ENCODE peak calls at places on chromosome 16, in five cellular contexts. H is transverse colon, G is IMR-90, I is body of pancreas, C is heart left ventricle. L is an unnamed sample.

GRCh38 chr16:27123795-27124194 is 57.1 kb downstream of the C16orf82 start:
- DNase-seq in H (no peak), C (no peak), G (peak; percentile 7), I (no peak), L (no peak)

GRCh38 chr16:14303654-14304394 is 232.7 kb downstream of the MRTFB start:
- DNase-seq in C (no peak), H (peak; percentile 27), G (no peak), I (peak; percentile 54), L (no peak)

GRCh38 chr16:46896314-46896968 is 12.3 kb downstream of the GPT2 start:
- DNase-seq in I (peak; percentile 38), G (peak; percentile 29), H (no peak), C (peak; percentile 53), L (no peak)

GRCh38 chr16:66030036-66030435 is 336.5 kb upstream of the CDH5 start:
- DNase-seq in H (no peak), G (peak; percentile 85), C (no peak), I (no peak), L (no peak)

GRCh38 chr16:84929421-84930297 is 81.7 kb downstream of the ZDHHC7 start:
- DNase-seq in G (no peak), I (peak; percentile 36), C (no peak), H (no peak), L (no peak)

GRCh38 chr16:4261557-4262172 is 11.2 kb downstream of the TFAP4 start:
- DNase-seq in G (peak; percentile 16), I (peak; percentile 19), H (peak; percentile 24), C (no peak), L (no peak)

GRCh38 chr16:2838928-2839327 is 8.8 kb downstream of the ZG16B start:
- DNase-seq in G (peak; percentile 89), I (peak; percentile 80), H (peak; percentile 69), C (peak; percentile 34), L (no peak)

GRCh38 chr16:68289621-68290329 is 21.0 kb downstream of the SLC7A6OS start:
- DNase-seq in I (no peak), C (no peak), H (no peak), G (no peak), L (no peak)

DNA sequence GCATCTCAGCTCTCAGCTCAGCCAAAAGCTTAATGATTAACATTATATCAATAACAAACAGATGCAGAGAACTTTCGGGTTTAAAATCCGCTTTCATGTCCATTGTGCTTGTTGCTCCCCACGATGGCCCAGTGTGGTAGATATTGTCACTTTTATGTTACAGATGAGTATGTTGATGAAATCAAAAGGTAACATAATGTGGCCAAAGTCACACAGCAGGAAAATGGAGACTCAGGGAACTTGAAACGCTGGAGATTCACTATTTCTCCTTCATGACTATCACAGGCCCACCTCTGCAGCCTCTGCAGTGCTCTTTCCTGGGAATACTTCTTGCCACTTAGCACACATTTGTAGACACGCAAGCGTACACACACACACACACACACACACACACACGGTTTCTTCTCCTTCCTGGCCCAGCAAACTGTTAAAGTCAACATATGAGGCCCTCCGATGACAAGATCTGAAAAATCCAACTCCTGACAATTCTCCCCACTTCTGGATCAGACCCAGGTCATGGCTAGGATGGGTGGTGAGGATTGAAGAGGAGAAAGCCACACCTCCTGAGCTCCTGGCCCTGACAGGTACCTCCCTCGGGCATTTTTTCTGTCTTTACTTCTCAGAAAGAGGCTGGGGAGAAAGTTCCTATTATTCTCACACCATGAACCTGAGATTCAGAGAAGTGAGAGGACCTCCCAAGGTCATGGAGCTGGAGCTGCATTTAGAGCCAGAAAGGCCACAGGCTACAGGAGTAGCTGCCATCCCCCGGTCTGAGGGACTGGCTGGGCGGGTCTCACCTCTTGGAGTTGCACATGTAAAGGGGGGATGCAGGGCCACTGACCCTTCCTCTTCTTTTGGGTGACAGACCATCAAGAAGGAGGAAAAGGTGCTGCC is 9.7 kb downstream of the DRC7 start:
- DNase-seq in I (no peak), C (no peak), G (no peak), H (no peak), L (no peak)
- TF ChIP-seq POLR2A in I (no peak), C (no peak), G (no peak), H (no peak), L (no peak)

DNA sequence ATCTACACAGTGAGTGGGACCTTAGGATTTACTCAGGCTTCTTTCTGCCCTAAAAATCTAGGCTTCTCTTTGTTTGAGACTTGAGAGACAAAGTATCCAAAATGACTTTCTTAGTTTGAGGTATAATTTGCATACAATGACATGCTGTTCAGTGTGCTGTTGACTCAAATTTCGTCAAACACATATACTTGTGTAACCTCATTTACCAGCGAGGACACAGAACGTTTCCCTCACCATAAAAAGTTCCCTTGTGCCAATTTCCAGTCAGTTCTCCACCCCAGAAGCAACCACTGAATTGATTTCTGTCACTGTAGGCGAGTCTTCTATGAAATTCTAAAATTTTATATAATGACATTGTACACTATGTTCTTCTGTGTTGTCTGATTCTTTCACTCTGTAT is 68.0 kb upstream of the MAF start:
- DNase-seq in I (no peak), H (no peak), G (no peak), C (no peak), L (no peak)
- H3K9me3 ChIP-seq in I (no peaks in the 10 kb centered on the region), H (no peaks in the 10 kb centered on the region), G (peaks cover 7% of the 10 kb centered on the region), C (no peaks in the 10 kb centered on the region), L (no peaks in the 10 kb centered on the region)

GRCh38 chr16:53421248-53421647 is 13.0 kb upstream of the RBL2 start:
- DNase-seq in G (no peak), C (no peak), H (no peak), I (no peak), L (no peak)
- TF ChIP-seq CTCF in G (no peak), C (no peak), H (no peak), I (no peak), L (no peak)

DNA sequence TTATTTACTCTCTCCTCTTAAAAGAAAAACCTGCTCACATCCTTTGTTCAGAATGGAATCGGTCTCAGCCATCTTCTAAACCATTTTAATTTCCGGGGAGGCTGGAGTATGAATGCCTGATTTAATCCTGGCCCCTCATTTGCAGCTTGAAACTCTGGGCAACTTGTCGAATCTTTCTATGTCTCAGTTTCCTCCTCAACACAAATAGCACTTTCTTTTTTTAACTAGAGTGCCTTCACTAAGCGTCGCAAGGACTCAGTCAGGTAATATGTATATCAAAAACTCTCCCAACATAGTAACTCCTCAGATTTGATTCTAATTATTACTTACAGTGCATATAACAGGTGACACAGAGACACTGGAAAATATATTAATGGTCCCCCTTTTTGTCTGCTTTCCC is 18.5 kb downstream of the SNN start:
- DNase-seq in I (no peak), C (no peak), G (no peak), H (no peak), L (no peak)
- TF ChIP-seq POLR2A in I (no peak), C (no peak), G (no peak), H (no peak), L (no peak)

GRCh38 chr16:75429621-75430403 is 3.5 kb downstream of the CFDP1 start:
- DNase-seq in H (no peak), I (no peak), G (no peak), C (no peak), L (no peak)
- H3K9me3 ChIP-seq in H (no peaks in the 10 kb centered on the region), I (no peaks in the 10 kb centered on the region), G (no peaks in the 10 kb centered on the region), C (no peaks in the 10 kb centered on the region), L (no peaks in the 10 kb centered on the region)

GRCh38 chr16:89798832-89799370 is 17.5 kb downstream of the FANCA start:
- DNase-seq in I (no peak), G (no peak), H (no peak), C (peak; percentile 12), L (no peak)

GRCh38 chr16:89793955-89794354 is 22.5 kb downstream of the FANCA start:
- DNase-seq in G (no peak), C (no peak), I (no peak), H (no peak), L (no peak)

GRCh38 chr16:89796104-89796503 is 20.3 kb downstream of the FANCA start:
- DNase-seq in G (no peak), H (no peak), I (no peak), C (no peak), L (no peak)

GRCh38 chr16:89798126-89798525 is 18.3 kb downstream of the FANCA start:
- DNase-seq in H (no peak), C (no peak), I (no peak), G (no peak), L (no peak)

GRCh38 chr16:89795676-89796075 is 20.8 kb downstream of the FANCA start:
- DNase-seq in C (no peak), H (no peak), I (no peak), G (no peak), L (no peak)
- TF ChIP-seq CTCF in C (no peak), H (no peak), I (no peak), G (no peak), L (no peak)

L was measured in esophagus squamous epithelium.